ENCODE peak calls at places on chromosomes 13 and 19, in four cellular contexts. Y is H1, N is HepG2, H is NT2/D1. E is an unnamed sample.

GRCh38 chr19:55530996-55531395 is 5.9 kb downstream of the SBK2 start:
- DNase-seq in Y (no peak), N (no peak), H (no peak), E (no peak)

GRCh38 chr19:52963229-52963760 is 614 bp upstream of the ZNF816 start:
- DNase-seq in H (no peak), Y (no peak), N (peak), E (peak)

GRCh38 chr13:40371531-40372125 is 294.8 kb downstream of the FOXO1 start:
- DNase-seq in N (no peak), Y (no peak), H (no peak), E (no peak)

GRCh38 chr19:9937001-9937411 is 691 bp upstream of the OLFM2 start:
- DNase-seq in Y (no peak), H (no peak), N (no peak), E (no peak)

GRCh38 chr19:37817180-37817911 is 38.0 kb upstream of the ZNF573 start:
- DNase-seq in N (no peak), Y (peak), H (peak), E (no peak)

GRCh38 chr13:75165543-75166230 is 316.3 kb downstream of the TBC1D4 start:
- DNase-seq in N (no peak), Y (no peak), H (no peak), E (no peak)

GRCh38 chr19:37909661-37910199 is 2.7 kb downstream of the SIPA1L3 start:
- DNase-seq in Y (no peak), N (no peak), H (no peak), E (no peak)

GRCh38 chr19:19627716-19628498 is at the start of gene LPAR2:
- DNase-seq in H (no peak), Y (no peak), N (no peak), E (no peak)

GRCh38 chr13:97512732-97513131 is 78.8 kb downstream of the RAP2A start:
- DNase-seq in Y (no peak), N (peak), H (no peak), E (no peak)

GRCh38 chr13:37791699-37792098 is 77.9 kb downstream of the TRPC4 start:
- DNase-seq in Y (no peak), N (no peak), H (no peak), E (no peak)
- TF ChIP-seq SUZ12 in Y (no peak), N (no peak), H (no peak), E (no peak)

GRCh38 chr13:38527140-38527539 is 159.7 kb upstream of the FREM2 start:
- DNase-seq in N (no peak), Y (no peak), H (no peak), E (no peak)

GRCh38 chr13:38535271-38535670 is 151.6 kb upstream of the FREM2 start:
- DNase-seq in H (no peak), Y (no peak), N (no peak), E (no peak)

GRCh38 chr13:38530492-38530891 is 156.4 kb upstream of the FREM2 start:
- DNase-seq in N (no peak), Y (no peak), H (no peak), E (no peak)
- TF ChIP-seq SUZ12 in N (no peak), Y (no peak), H (no peak), E (no peak)

DNA sequence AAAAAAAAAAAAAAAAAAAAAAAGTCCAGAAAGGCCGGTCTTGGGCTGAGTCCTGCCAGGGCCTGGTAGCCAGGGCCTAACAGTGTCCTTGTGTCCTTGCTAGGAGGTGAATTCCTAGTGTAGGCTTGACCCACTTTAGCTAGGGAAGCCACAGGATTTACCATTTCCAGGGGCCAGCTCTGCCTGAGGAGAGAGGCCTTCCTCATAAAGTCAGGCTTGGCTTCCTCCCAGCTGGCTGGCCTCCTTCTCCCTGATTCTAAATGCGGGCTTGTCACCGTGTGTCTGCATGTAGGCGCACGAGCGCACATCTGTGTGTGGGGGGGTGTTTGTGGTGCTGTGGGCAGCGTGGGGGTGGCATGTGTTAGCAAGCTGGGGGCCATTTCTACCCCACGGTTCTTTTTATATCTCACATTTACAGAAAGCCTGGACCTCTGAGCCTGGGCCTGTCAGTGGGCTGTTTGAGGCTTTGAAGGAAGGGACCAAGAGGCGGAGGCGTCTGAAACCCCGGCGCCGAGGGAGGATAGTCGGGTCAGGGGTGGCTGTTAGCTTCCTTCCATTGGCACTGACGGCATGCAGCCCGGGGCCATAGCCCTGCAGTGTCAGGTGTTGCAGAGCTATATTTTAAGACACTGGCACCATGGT is 31.7 kb downstream of the IER2 start:
- DNase-seq in Y (no peak), N (no peak), H (no peak), E (peak)
- TF ChIP-seq SUZ12 in Y (no peak), N (no peak), H (no peak), E (no peak)

GRCh38 chr19:8322638-8322997 is 1.3 kb downstream of the RPS28 start:
- DNase-seq in H (no peak), N (no peak), Y (no peak), E (no peak)

GRCh38 chr19:8320564-8321066 is 560 bp downstream of the NDUFA7 start:
- DNase-seq in Y (no peak), N (peak), H (no peak), E (no peak)

GRCh38 chr19:8319807-8320520 is 1.2 kb downstream of the NDUFA7 start:
- DNase-seq in N (peak), Y (no peak), H (no peak), E (no peak)

GRCh38 chr19:8321760-8322637 is 703 bp downstream of the RPS28 start:
- DNase-seq in N (no peak), H (no peak), Y (no peak), E (no peak)

GRCh38 chr19:8321067-8321759 is at the start of the genes NDUFA7 and RPS28:
- DNase-seq in Y (peak), N (peak), H (peak), E (peak)
- TF ChIP-seq SUZ12 in Y (no peak), N (peak), H (no peak), E (no peak)

GRCh38 chr19:48702701-48703100 is 6.9 kb downstream of the FUT2 start:
- DNase-seq in Y (no peak), N (no peak), H (no peak), E (no peak)
- TF ChIP-seq SUZ12 in Y (no peak), N (no peak), H (no peak), E (no peak)

GRCh38 chr19:6267552-6268381 is 12.0 kb downstream of the MLLT1 start:
- DNase-seq in N (no peak), Y (no peak), H (no peak), E (no peak)
- TF ChIP-seq SUZ12 in N (no peak), Y (no peak), H (no peak), E (no peak)

GRCh38 chr13:32830632-32831031 is 185.6 kb upstream of the KL start:
- DNase-seq in H (no peak), Y (no peak), N (no peak), E (no peak)

GRCh38 chr13:32825481-32825880 is 190.7 kb upstream of the KL start:
- DNase-seq in H (no peak), Y (no peak), N (no peak), E (no peak)

GRCh38 chr13:32829676-32830091 is 186.5 kb upstream of the KL start:
- DNase-seq in H (no peak), Y (peak), N (no peak), E (no peak)

GRCh38 chr13:32828711-32829110 is 187.5 kb upstream of the KL start:
- DNase-seq in N (no peak), Y (no peak), H (no peak), E (no peak)

DNA sequence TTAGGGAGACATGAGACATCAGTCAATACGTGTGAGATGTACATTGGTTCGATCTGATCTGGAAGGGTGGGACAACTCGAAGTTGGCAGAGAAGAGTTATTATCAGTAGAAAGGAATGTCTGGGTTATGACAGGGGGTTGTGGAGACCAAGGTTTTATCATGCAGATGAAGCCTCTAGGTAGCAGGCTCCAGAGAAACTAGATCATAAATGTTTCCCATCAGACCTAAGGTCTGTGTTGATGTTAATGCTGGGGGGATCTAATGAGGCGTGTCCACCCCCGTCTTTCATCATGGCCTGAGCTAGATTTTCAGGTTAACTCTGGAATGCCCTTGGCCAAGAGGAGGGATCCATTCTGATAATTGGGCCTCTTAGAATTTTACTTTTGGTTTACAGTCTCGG is 187.0 kb upstream of the KL start:
- DNase-seq in H (no peak), N (no peak), Y (no peak), E (no peak)
- TF ChIP-seq SUZ12 in H (no peak), N (no peak), Y (no peak), E (no peak)

DNA sequence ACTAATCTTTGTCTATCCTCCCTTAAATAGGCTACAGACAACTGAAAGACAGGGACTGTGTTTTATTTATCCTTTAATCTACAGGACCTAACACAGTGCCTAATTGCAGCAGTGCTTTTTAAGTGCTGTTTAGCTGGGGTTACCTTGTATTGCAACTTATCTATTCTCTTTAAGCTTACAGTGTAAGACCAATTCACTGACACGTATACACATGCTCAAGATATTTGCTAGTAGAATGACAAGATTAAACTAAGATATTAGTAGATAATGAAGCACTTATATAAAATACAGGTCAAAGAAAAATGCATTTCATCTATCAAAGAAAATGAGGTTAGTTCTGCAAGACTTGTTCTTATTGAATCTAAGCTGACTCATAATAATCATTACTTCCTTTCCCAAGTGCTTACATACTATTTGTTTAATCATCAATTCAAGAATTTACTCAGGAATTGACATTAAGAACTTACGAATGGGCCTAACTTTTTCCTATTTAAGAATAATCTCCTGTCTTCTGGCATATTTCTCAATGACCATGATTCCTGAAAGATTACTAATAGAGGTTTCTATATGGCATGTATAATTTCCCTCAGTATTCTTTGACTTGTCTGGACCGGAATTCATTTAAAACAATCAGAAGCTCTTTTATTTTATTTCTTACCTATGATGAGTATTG is 75.8 kb upstream of the MAB21L1 start:
- DNase-seq in N (no peak), H (no peak), Y (no peak), E (no peak)
- TF ChIP-seq SUZ12 in N (no peak), H (no peak), Y (no peak), E (no peak)

GRCh38 chr13:110337287-110337686 is 30.2 kb downstream of the COL4A2 start:
- DNase-seq in H (no peak), Y (no peak), N (no peak), E (no peak)

GRCh38 chr13:110339975-110340550 is 33.0 kb downstream of the COL4A2 start:
- DNase-seq in H (no peak), N (no peak), Y (no peak), E (no peak)

GRCh38 chr13:110339263-110339662 is 32.2 kb downstream of the COL4A2 start:
- DNase-seq in Y (no peak), N (no peak), H (no peak), E (no peak)

GRCh38 chr13:110336681-110337080 is 29.6 kb downstream of the COL4A2 start:
- DNase-seq in H (no peak), N (no peak), Y (no peak), E (no peak)

DNA sequence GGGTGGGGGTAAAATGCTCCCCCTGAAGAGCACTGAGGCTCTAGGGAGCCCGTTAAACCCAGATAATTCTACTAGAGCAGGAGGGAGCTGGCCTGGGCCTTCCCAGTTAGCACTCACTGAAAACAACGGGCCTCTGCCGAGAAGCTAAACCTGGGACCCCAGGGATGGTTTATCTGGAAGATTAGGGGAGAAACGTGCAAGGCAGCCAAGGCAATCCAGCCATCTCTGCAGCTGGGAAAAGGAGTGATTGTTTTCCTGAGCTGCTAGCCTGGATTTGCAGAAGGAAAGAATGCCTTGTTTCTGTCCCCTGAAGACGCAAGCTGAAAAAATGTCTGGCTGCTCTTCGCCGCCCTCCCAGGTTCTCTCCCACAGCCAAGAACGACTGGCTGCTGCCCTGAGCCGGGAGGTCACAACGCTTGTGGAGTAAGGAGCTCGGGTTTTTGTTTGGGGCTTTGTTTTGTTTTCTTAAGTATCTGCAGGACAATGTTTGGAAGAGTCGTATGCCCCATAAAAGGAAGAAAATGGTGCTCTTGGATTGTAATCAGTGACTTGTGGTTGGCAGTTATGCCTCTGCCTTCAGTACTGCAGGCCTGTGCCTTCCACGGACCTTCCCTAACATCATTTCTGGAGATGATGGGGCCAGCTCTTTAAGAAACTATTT is 31.5 kb downstream of the COL4A2 start:
- DNase-seq in H (no peak), N (no peak), Y (no peak), E (no peak)
- TF ChIP-seq SUZ12 in H (no peak), N (no peak), Y (no peak), E (no peak)